ENCODE peak calls at places on chromosomes 12 and 14, in nine cellular contexts. One of them, this sample, is unnamed.

GRCh38 chr12:96906498-96906848 is 584 bp upstream of the NEDD1 start:
- DNase-seq in transverse colon: no peak
- DNase-seq in ovary: no peak
- DNase-seq in breast epithelium: no peak
- DNase-seq in IMR-90: no peak
- DNase-seq in left ventricle myocardium inferior: no peak
- DNase-seq in fibroblast of lung: no peak
- DNase-seq in brain microvascular endothelial cell: no peak
- DNase-seq in caudate nucleus: no peak
- DNase-seq in this sample: no peak

GRCh38 chr12:120321382-120322202 is 6.0 kb downstream of the PLA2G1B start:
- DNase-seq in left ventricle myocardium inferior: no peak
- DNase-seq in IMR-90: no peak
- DNase-seq in brain microvascular endothelial cell: no peak
- DNase-seq in fibroblast of lung: no peak
- DNase-seq in transverse colon: peak; percentile 23
- DNase-seq in caudate nucleus: no peak
- DNase-seq in ovary: no peak
- DNase-seq in breast epithelium: no peak
- DNase-seq in this sample: peak; percentile 84

GRCh38 chr14:102568115-102568614 is 24.3 kb upstream of the RCOR1 start:
- DNase-seq in breast epithelium: no peak
- DNase-seq in fibroblast of lung: no peak
- DNase-seq in ovary: no peak
- DNase-seq in caudate nucleus: no peak
- DNase-seq in IMR-90: no peak
- DNase-seq in brain microvascular endothelial cell: no peak
- DNase-seq in transverse colon: peak; percentile 67
- DNase-seq in left ventricle myocardium inferior: no peak
- DNase-seq in this sample: peak; percentile 63

GRCh38 chr12:121750507-121750955 is 38.0 kb downstream of the TMEM120B start:
- DNase-seq in left ventricle myocardium inferior: no peak
- DNase-seq in IMR-90: no peak
- DNase-seq in breast epithelium: no peak
- DNase-seq in fibroblast of lung: no peak
- DNase-seq in transverse colon: no peak
- DNase-seq in caudate nucleus: peak; percentile 68
- DNase-seq in ovary: no peak
- DNase-seq in brain microvascular endothelial cell: no peak
- DNase-seq in this sample: no peak

GRCh38 chr14:105059035-105059916 is 6.0 kb downstream of the GPR132 start:
- DNase-seq in fibroblast of lung: no peak
- DNase-seq in IMR-90: no peak
- DNase-seq in breast epithelium: no peak
- DNase-seq in brain microvascular endothelial cell: no peak
- DNase-seq in ovary: no peak
- DNase-seq in transverse colon: no peak
- DNase-seq in left ventricle myocardium inferior: peak; percentile 48
- DNase-seq in caudate nucleus: no peak
- DNase-seq in this sample: peak; percentile 65

GRCh38 chr14:34874386-34875030 is 652 bp downstream of the BAZ1A start:
- DNase-seq in fibroblast of lung: peak; percentile 60
- DNase-seq in IMR-90: peak; percentile 49
- DNase-seq in caudate nucleus: peak; percentile 37
- DNase-seq in transverse colon: peak; percentile 50
- DNase-seq in breast epithelium: peak; percentile 26
- DNase-seq in ovary: peak; percentile 50
- DNase-seq in brain microvascular endothelial cell: peak; percentile 30
- DNase-seq in left ventricle myocardium inferior: peak; percentile 51
- DNase-seq in this sample: peak; percentile 54

GRCh38 chr12:49273726-49274395 is 9.0 kb downstream of the TUBA1C start:
- DNase-seq in left ventricle myocardium inferior: no peak
- DNase-seq in ovary: no peak
- DNase-seq in breast epithelium: no peak
- DNase-seq in transverse colon: no peak
- DNase-seq in brain microvascular endothelial cell: no peak
- DNase-seq in caudate nucleus: no peak
- DNase-seq in fibroblast of lung: no peak
- DNase-seq in IMR-90: no peak
- DNase-seq in this sample: no peak

GRCh38 chr12:60148831-60149230 is 553.0 kb downstream of the SLC16A7 start:
- DNase-seq in breast epithelium: no peak
- DNase-seq in fibroblast of lung: peak; percentile 81
- DNase-seq in transverse colon: no peak
- DNase-seq in brain microvascular endothelial cell: peak; percentile 70
- DNase-seq in ovary: no peak
- DNase-seq in left ventricle myocardium inferior: no peak
- DNase-seq in IMR-90: peak; percentile 87
- DNase-seq in caudate nucleus: no peak
- DNase-seq in this sample: no peak

GRCh38 chr14:81062816-81063215 is 107.4 kb downstream of the TSHR start:
- DNase-seq in IMR-90: peak; percentile 0
- DNase-seq in caudate nucleus: no peak
- DNase-seq in breast epithelium: no peak
- DNase-seq in left ventricle myocardium inferior: no peak
- DNase-seq in fibroblast of lung: no peak
- DNase-seq in ovary: no peak
- DNase-seq in brain microvascular endothelial cell: no peak
- DNase-seq in transverse colon: no peak
- DNase-seq in this sample: peak; percentile 9

GRCh38 chr14:72462041-72462440 is 431.9 kb downstream of the DPF3 start:
- DNase-seq in fibroblast of lung: no peak
- DNase-seq in brain microvascular endothelial cell: no peak
- DNase-seq in IMR-90: no peak
- DNase-seq in ovary: no peak
- DNase-seq in caudate nucleus: no peak
- DNase-seq in breast epithelium: no peak
- DNase-seq in transverse colon: no peak
- DNase-seq in left ventricle myocardium inferior: no peak
- DNase-seq in this sample: no peak

GRCh38 chr12:116731801-116732200 is 6.1 kb downstream of the SPRING1 start:
- DNase-seq in left ventricle myocardium inferior: no peak
- DNase-seq in IMR-90: no peak
- DNase-seq in brain microvascular endothelial cell: no peak
- DNase-seq in transverse colon: no peak
- DNase-seq in ovary: no peak
- DNase-seq in fibroblast of lung: no peak
- DNase-seq in caudate nucleus: no peak
- DNase-seq in breast epithelium: no peak
- DNase-seq in this sample: no peak

GRCh38 chr14:94462763-94463572 is 10.4 kb upstream of the SERPINA11 start:
- DNase-seq in IMR-90: no peak
- DNase-seq in left ventricle myocardium inferior: no peak
- DNase-seq in ovary: no peak
- DNase-seq in caudate nucleus: no peak
- DNase-seq in breast epithelium: no peak
- DNase-seq in transverse colon: no peak
- DNase-seq in fibroblast of lung: no peak
- DNase-seq in brain microvascular endothelial cell: no peak
- DNase-seq in this sample: no peak

GRCh38 chr14:73744874-73745529 is 30.8 kb upstream of the PNMA1 start:
- DNase-seq in fibroblast of lung: no peak
- DNase-seq in IMR-90: no peak
- DNase-seq in ovary: peak; percentile 37
- DNase-seq in caudate nucleus: no peak
- DNase-seq in breast epithelium: peak; percentile 65
- DNase-seq in left ventricle myocardium inferior: no peak
- DNase-seq in brain microvascular endothelial cell: no peak
- DNase-seq in transverse colon: peak; percentile 89
- DNase-seq in this sample: peak; percentile 56

GRCh38 chr12:122458105-122459035 is 35.9 kb upstream of the CLIP1 start:
- DNase-seq in brain microvascular endothelial cell: no peak
- DNase-seq in ovary: no peak
- DNase-seq in left ventricle myocardium inferior: no peak
- DNase-seq in breast epithelium: no peak
- DNase-seq in transverse colon: no peak
- DNase-seq in caudate nucleus: no peak
- DNase-seq in IMR-90: no peak
- DNase-seq in fibroblast of lung: no peak
- DNase-seq in this sample: no peak

GRCh38 chr12:6235499-6235898 is 35.3 kb downstream of the CD9 start:
- DNase-seq in brain microvascular endothelial cell: no peak
- DNase-seq in caudate nucleus: no peak
- DNase-seq in left ventricle myocardium inferior: no peak
- DNase-seq in fibroblast of lung: no peak
- DNase-seq in IMR-90: no peak
- DNase-seq in transverse colon: peak; percentile 88
- DNase-seq in ovary: no peak
- DNase-seq in breast epithelium: peak; percentile 80
- DNase-seq in this sample: peak; percentile 53

GRCh38 chr12:63802012-63802608 is 22.4 kb downstream of the RXYLT1 start:
- DNase-seq in left ventricle myocardium inferior: no peak
- DNase-seq in IMR-90: peak; percentile 25
- DNase-seq in breast epithelium: no peak
- DNase-seq in transverse colon: no peak
- DNase-seq in brain microvascular endothelial cell: no peak
- DNase-seq in caudate nucleus: no peak
- DNase-seq in ovary: no peak
- DNase-seq in fibroblast of lung: peak; percentile 48
- DNase-seq in this sample: no peak

GRCh38 chr12:120117961-120118709 is 1.6 kb upstream of the RAB35 start:
- DNase-seq in transverse colon: no peak
- DNase-seq in fibroblast of lung: peak; percentile 22
- DNase-seq in left ventricle myocardium inferior: no peak
- DNase-seq in caudate nucleus: no peak
- DNase-seq in brain microvascular endothelial cell: no peak
- DNase-seq in IMR-90: peak; percentile 67
- DNase-seq in ovary: no peak
- DNase-seq in breast epithelium: no peak
- DNase-seq in this sample: no peak

GRCh38 chr14:52313903-52314481 is at the start of gene PTGER2:
- DNase-seq in transverse colon: peak; percentile 95
- DNase-seq in IMR-90: peak; percentile 97
- DNase-seq in fibroblast of lung: peak; percentile 96
- DNase-seq in brain microvascular endothelial cell: peak; percentile 88
- DNase-seq in ovary: peak; percentile 85
- DNase-seq in caudate nucleus: peak; percentile 77
- DNase-seq in left ventricle myocardium inferior: peak; percentile 84
- DNase-seq in breast epithelium: no peak
- DNase-seq in this sample: peak; percentile 85

GRCh38 chr12:67855103-67855502 is 134.1 kb upstream of the IFNG-AS1 start:
- DNase-seq in IMR-90: no peak
- DNase-seq in brain microvascular endothelial cell: peak; percentile 1
- DNase-seq in breast epithelium: no peak
- DNase-seq in fibroblast of lung: no peak
- DNase-seq in ovary: no peak
- DNase-seq in transverse colon: no peak
- DNase-seq in caudate nucleus: no peak
- DNase-seq in left ventricle myocardium inferior: no peak
- DNase-seq in this sample: no peak

GRCh38 chr14:61503167-61503801 is 181.9 kb downstream of the PRKCH start:
- DNase-seq in brain microvascular endothelial cell: no peak
- DNase-seq in left ventricle myocardium inferior: no peak
- DNase-seq in ovary: no peak
- DNase-seq in transverse colon: no peak
- DNase-seq in fibroblast of lung: no peak
- DNase-seq in IMR-90: peak; percentile 33
- DNase-seq in breast epithelium: no peak
- DNase-seq in caudate nucleus: no peak
- DNase-seq in this sample: no peak

DNA sequence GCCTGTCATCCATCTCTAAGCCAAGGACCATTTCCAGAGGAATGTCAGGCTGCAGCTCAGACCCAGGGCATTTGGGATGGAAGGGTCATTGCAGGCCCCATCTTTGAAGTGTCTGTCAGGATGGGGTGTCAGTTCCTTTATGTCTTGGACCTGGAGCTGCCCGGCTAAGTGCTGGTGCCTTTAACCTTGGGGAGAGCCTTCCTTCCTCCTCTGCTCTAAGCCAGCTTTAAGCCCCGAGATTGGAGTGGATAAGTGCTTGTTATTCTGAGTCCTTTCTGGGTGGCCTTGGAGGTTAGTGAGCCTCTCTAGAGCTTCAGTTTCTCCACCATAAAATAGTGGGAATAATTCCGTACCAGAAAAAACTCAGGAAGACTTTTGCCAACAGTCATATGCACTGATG is 15.1 kb downstream of the WNT5B start:
- DNase-seq in brain microvascular endothelial cell: no peak
- DNase-seq in ovary: no peak
- DNase-seq in IMR-90: no peak
- DNase-seq in transverse colon: no peak
- DNase-seq in fibroblast of lung: no peak
- DNase-seq in breast epithelium: no peak
- DNase-seq in caudate nucleus: no peak
- DNase-seq in left ventricle myocardium inferior: no peak
- DNase-seq in this sample: no peak
- H3K27ac ChIP-seq in brain microvascular endothelial cell: no peak overlapping the region
- H3K27ac ChIP-seq in ovary: no peak overlapping the region
- H3K27ac ChIP-seq in IMR-90: no peak overlapping the region
- H3K27ac ChIP-seq in transverse colon: peak overlapping the region; percentile 57
- H3K27ac ChIP-seq in fibroblast of lung: peak overlapping the region; percentile 6
- H3K27ac ChIP-seq in breast epithelium: no peak overlapping the region
- H3K27ac ChIP-seq in caudate nucleus: peak overlapping the region; percentile 92
- H3K27ac ChIP-seq in left ventricle myocardium inferior: no peak overlapping the region
- H3K27ac ChIP-seq in this sample: no peak overlapping the region

GRCh38 chr12:9113296-9113986 is 2.3 kb downstream of the A2M start:
- DNase-seq in breast epithelium: no peak
- DNase-seq in IMR-90: no peak
- DNase-seq in fibroblast of lung: no peak
- DNase-seq in ovary: no peak
- DNase-seq in transverse colon: no peak
- DNase-seq in left ventricle myocardium inferior: no peak
- DNase-seq in caudate nucleus: no peak
- DNase-seq in brain microvascular endothelial cell: no peak
- DNase-seq in this sample: no peak
- H3K27ac ChIP-seq in breast epithelium: peak overlapping the region; percentile 52
- H3K27ac ChIP-seq in IMR-90: no peak overlapping the region
- H3K27ac ChIP-seq in fibroblast of lung: no peak overlapping the region
- H3K27ac ChIP-seq in ovary: no peak overlapping the region
- H3K27ac ChIP-seq in transverse colon: peak overlapping the region; percentile 49
- H3K27ac ChIP-seq in left ventricle myocardium inferior: peak overlapping the region; percentile 91
- H3K27ac ChIP-seq in caudate nucleus: no peak overlapping the region
- H3K27ac ChIP-seq in brain microvascular endothelial cell: no peak overlapping the region
- H3K27ac ChIP-seq in this sample: no peak overlapping the region

GRCh38 chr12:26188132-26188531 is 7.2 kb upstream of the SSPN start:
- DNase-seq in ovary: no peak
- DNase-seq in left ventricle myocardium inferior: no peak
- DNase-seq in IMR-90: peak; percentile 87
- DNase-seq in brain microvascular endothelial cell: peak; percentile 42
- DNase-seq in caudate nucleus: no peak
- DNase-seq in transverse colon: no peak
- DNase-seq in breast epithelium: no peak
- DNase-seq in fibroblast of lung: peak; percentile 49
- DNase-seq in this sample: no peak
- H3K27ac ChIP-seq in ovary: no peak overlapping the region
- H3K27ac ChIP-seq in left ventricle myocardium inferior: no peak overlapping the region
- H3K27ac ChIP-seq in IMR-90: no peak overlapping the region
- H3K27ac ChIP-seq in brain microvascular endothelial cell: peak overlapping the region; percentile 28
- H3K27ac ChIP-seq in caudate nucleus: no peak overlapping the region
- H3K27ac ChIP-seq in transverse colon: no peak overlapping the region
- H3K27ac ChIP-seq in breast epithelium: no peak overlapping the region
- H3K27ac ChIP-seq in fibroblast of lung: no peak overlapping the region
- H3K27ac ChIP-seq in this sample: no peak overlapping the region

DNA sequence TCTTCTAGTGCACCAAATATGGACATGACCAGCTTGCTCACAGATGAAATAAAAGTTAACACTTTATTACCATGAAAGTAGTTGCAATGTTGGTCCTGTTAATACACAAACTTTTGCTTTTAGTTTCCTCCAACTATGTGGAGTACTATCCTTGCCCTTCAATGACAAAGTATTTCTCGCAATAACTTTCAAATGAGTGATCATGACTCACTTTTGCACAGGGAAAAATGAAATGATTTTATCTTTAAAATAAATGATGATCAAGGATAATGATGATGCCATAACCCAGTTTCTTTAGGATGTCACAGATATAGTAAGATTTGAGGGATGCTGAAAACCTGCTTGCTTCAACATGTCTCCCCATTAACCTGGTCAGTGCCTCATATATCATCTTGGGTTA is 254.0 kb upstream of the KITLG start:
- DNase-seq in IMR-90: peak; percentile 50
- DNase-seq in fibroblast of lung: no peak
- DNase-seq in breast epithelium: no peak
- DNase-seq in ovary: no peak
- DNase-seq in caudate nucleus: no peak
- DNase-seq in brain microvascular endothelial cell: peak; percentile 6
- DNase-seq in transverse colon: no peak
- DNase-seq in left ventricle myocardium inferior: no peak
- DNase-seq in this sample: no peak
- H3K27ac ChIP-seq in IMR-90: no peak overlapping the region
- H3K27ac ChIP-seq in fibroblast of lung: no peak overlapping the region
- H3K27ac ChIP-seq in breast epithelium: no peak overlapping the region
- H3K27ac ChIP-seq in ovary: no peak overlapping the region
- H3K27ac ChIP-seq in caudate nucleus: no peak overlapping the region
- H3K27ac ChIP-seq in brain microvascular endothelial cell: no peak overlapping the region
- H3K27ac ChIP-seq in transverse colon: no peak overlapping the region
- H3K27ac ChIP-seq in left ventricle myocardium inferior: no peak overlapping the region
- H3K27ac ChIP-seq in this sample: no peak overlapping the region